ENCODE peak calls at places on chromosome 20, in nine cellular contexts. Z, E, I, Y, X, C, H, R and S are unnamed samples.

GRCh38 chr20:21391495-21392298 is 5.6 kb downstream of the NKX2-4 start:
- DNase-seq in Z (no peak), E (no peak), I (no peak), Y (peak; percentile 44), X (no peak), C (peak; percentile 47), H (no peak), R (no peak), S (no peak)

GRCh38 chr20:44572551-44573500 is 9.6 kb upstream of the PKIG start:
- DNase-seq in Z (no peak), E (peak; percentile 54), I (peak; percentile 89), Y (no peak), X (peak; percentile 90), C (peak; percentile 75), H (peak; percentile 63), R (peak; percentile 92), S (peak; percentile 88)

GRCh38 chr20:32966881-32967781 is 37.1 kb downstream of the SUN5 start:
- DNase-seq in Z (peak; percentile 76), E (no peak), I (no peak), Y (peak; percentile 26), X (no peak), C (no peak), H (no peak), R (no peak), S (no peak)

GRCh38 chr20:45968801-45969711 is 2.9 kb downstream of the ZNF335 start:
- DNase-seq in Z (no peak), E (peak; percentile 40), I (no peak), Y (peak; percentile 74), X (no peak), C (no peak), H (peak; percentile 30), R (no peak), S (no peak)

GRCh38 chr20:63009988-63010769 is 3.4 kb upstream of the BHLHE23 start:
- DNase-seq in Z (peak; percentile 99), E (no peak), I (no peak), Y (peak; percentile 47), X (no peak), C (no peak), H (no peak), R (peak; percentile 4), S (no peak)

GRCh38 chr20:34256629-34257124 is 15.5 kb downstream of the ASIP start:
- DNase-seq in Z (no peak), E (no peak), I (no peak), Y (no peak), X (no peak), C (no peak), H (no peak), R (no peak), S (no peak)

GRCh38 chr20:47785900-47786762 is 850 bp upstream of the SULF2 start:
- DNase-seq in Z (peak; percentile 40), E (no peak), I (no peak), Y (no peak), X (no peak), C (peak; percentile 85), H (no peak), R (peak; percentile 76), S (peak; percentile 54)

GRCh38 chr20:10369723-10370090 is 64.3 kb downstream of the MKKS start:
- DNase-seq in Z (no peak), E (no peak), I (no peak), Y (no peak), X (no peak), C (no peak), H (no peak), R (peak; percentile 37), S (no peak)

GRCh38 chr20:62501801-62502495 is 26.2 kb upstream of the GATA5 start:
- DNase-seq in Z (peak; percentile 87), E (no peak), I (no peak), Y (no peak), X (no peak), C (no peak), H (no peak), R (peak; percentile 64), S (peak; percentile 7)

GRCh38 chr20:43844778-43845614 is 69.7 kb upstream of the TOX2 start:
- DNase-seq in Z (no peak), E (no peak), I (peak; percentile 13), Y (no peak), X (peak; percentile 57), C (no peak), H (peak; percentile 63), R (peak; percentile 98), S (peak; percentile 87)

GRCh38 chr20:42082611-42083010 is 464.4 kb upstream of the CHD6 start:
- DNase-seq in Z (no peak), E (no peak), I (no peak), Y (no peak), X (no peak), C (no peak), H (no peak), R (peak; percentile 1), S (no peak)

GRCh38 chr20:1415667-1416468 is 23.0 kb upstream of the FKBP1A start:
- DNase-seq in Z (no peak), E (no peak), I (peak; percentile 98), Y (no peak), X (peak; percentile 70), C (no peak), H (peak; percentile 64), R (peak; percentile 87), S (no peak)

GRCh38 chr20:57088436-57088835 is 178.0 kb downstream of the BMP7 start:
- DNase-seq in Z (no peak), E (no peak), I (no peak), Y (no peak), X (no peak), C (no peak), H (no peak), R (no peak), S (no peak)

GRCh38 chr20:57087705-57088104 is 178.7 kb downstream of the BMP7 start:
- DNase-seq in Z (no peak), E (no peak), I (no peak), Y (no peak), X (no peak), C (no peak), H (no peak), R (no peak), S (no peak)

GRCh38 chr20:57090590-57091560 is 175.6 kb downstream of the BMP7 start:
- DNase-seq in Z (no peak), E (no peak), I (no peak), Y (no peak), X (no peak), C (no peak), H (no peak), R (no peak), S (no peak)

GRCh38 chr20:57091748-57092111 is 174.7 kb downstream of the BMP7 start:
- DNase-seq in Z (no peak), E (no peak), I (no peak), Y (no peak), X (no peak), C (no peak), H (no peak), R (no peak), S (no peak)

DNA sequence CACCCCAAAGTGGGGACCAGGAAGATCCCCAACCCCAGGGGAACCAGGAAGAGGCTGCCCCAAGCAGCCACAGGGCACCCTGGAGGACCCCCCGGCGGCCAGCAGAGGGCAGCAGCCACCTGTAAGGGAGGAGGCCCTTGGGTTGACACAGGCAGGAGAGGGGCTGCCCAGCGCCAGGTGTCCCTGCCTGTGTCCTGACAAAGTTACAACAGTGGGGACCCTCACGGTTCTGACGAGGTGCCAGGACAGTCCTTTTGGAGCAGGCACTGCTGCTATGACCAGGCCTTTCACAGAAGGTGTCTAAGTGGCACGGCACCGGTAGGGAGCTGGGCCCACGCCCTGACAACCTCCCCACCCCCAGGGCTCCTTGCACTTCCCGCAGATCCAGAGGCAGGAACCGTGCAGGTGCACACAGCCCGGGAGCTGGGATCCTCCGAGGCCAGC is 176.7 kb downstream of the BMP7 start:
- DNase-seq in Z (peak; percentile 68), E (peak; percentile 70), I (no peak), Y (peak; percentile 89), X (no peak), C (peak; percentile 87), H (no peak), R (peak; percentile 16), S (no peak)
- TF ChIP-seq CTCF in Z (peak; percentile 94), E (peak; percentile 93), I (peak; percentile 72), Y (peak; percentile 91), X (peak; percentile 97), C (peak; percentile 88), H (peak; percentile 68), R (peak; percentile 76), S (peak; percentile 98)

GRCh38 chr20:3167738-3168078 is 5.6 kb downstream of the LZTS3 start:
- DNase-seq in Z (no peak), E (no peak), I (no peak), Y (no peak), X (no peak), C (no peak), H (no peak), R (no peak), S (no peak)
- H3K4me3 ChIP-seq in Z (no peak overlapping the region), E (peak overlapping the region; percentile 41), I (no peak overlapping the region), Y (peak overlapping the region; percentile 40), X (no peak overlapping the region), C (no peak overlapping the region), H (no peak overlapping the region), R (no peak overlapping the region), S (no peak overlapping the region)

GRCh38 chr20:4295226-4295625 is 279.9 kb upstream of the RNF24 start:
- DNase-seq in Z (no peak), E (no peak), I (no peak), Y (no peak), X (no peak), C (no peak), H (no peak), R (no peak), S (no peak)

GRCh38 chr20:4289875-4290274 is 274.5 kb upstream of the RNF24 start:
- DNase-seq in Z (peak; percentile 9), E (no peak), I (no peak), Y (no peak), X (no peak), C (no peak), H (no peak), R (no peak), S (no peak)
- TF ChIP-seq CTCF in Z (peak; percentile 33), E (no peak), I (no peak), Y (no peak), X (no peak), C (peak; percentile 6), H (peak; percentile 28), R (no peak), S (peak; percentile 12)

GRCh38 chr20:37913563-37914366 is 10.8 kb downstream of the VSTM2L start:
- DNase-seq in Z (no peak), E (no peak), I (no peak), Y (no peak), X (no peak), C (no peak), H (no peak), R (no peak), S (no peak)

GRCh38 chr20:37914672-37915433 is 11.9 kb downstream of the VSTM2L start:
- DNase-seq in Z (peak; percentile 21), E (no peak), I (no peak), Y (peak; percentile 41), X (no peak), C (peak; percentile 76), H (no peak), R (no peak), S (no peak)

GRCh38 chr20:37914367-37914671 is 11.4 kb downstream of the VSTM2L start:
- DNase-seq in Z (no peak), E (no peak), I (no peak), Y (no peak), X (no peak), C (no peak), H (no peak), R (no peak), S (no peak)

GRCh38 chr20:37915800-37916570 is 13.1 kb downstream of the VSTM2L start:
- DNase-seq in Z (no peak), E (no peak), I (no peak), Y (peak; percentile 44), X (no peak), C (peak; percentile 66), H (no peak), R (no peak), S (no peak)

GRCh38 chr20:37915434-37915787 is 12.5 kb downstream of the VSTM2L start:
- DNase-seq in Z (no peak), E (no peak), I (no peak), Y (no peak), X (no peak), C (no peak), H (no peak), R (no peak), S (no peak)
- H3K4me3 ChIP-seq in Z (no peak overlapping the region), E (no peak overlapping the region), I (no peak overlapping the region), Y (no peak overlapping the region), X (no peak overlapping the region), C (peak overlapping the region; percentile 19), H (no peak overlapping the region), R (no peak overlapping the region), S (no peak overlapping the region)